ENCODE peak calls at places on chromosomes 2 and 18, in four cellular contexts. R is spleen; Q is CD8-positive, alpha-beta memory T cell; X is hepatic stellate cell. N is an unnamed sample.
A peak's percentile ranks its signal among the peaks of the same experiment; 100 is the strongest.

GRCh38 chr18:62651276-62652031 is 63.9 kb upstream of the PHLPP1 start:
- DNase-seq in X (no peak), Q (no peak), R (no peak), N (no peak)

GRCh38 chr18:36158261-36158867 is 28.7 kb downstream of the ELP2 start:
- DNase-seq in X (peak; percentile 71), R (no peak), Q (no peak), N (no peak)

GRCh38 chr2:96156926-96157648 is 11.8 kb upstream of the DUSP2 start:
- DNase-seq in Q (no peak), R (peak; percentile 80), X (no peak), N (no peak)

GRCh38 chr18:77098554-77099174 is 33.9 kb downstream of the MBP start:
- DNase-seq in R (no peak), Q (no peak), X (no peak), N (no peak)

GRCh38 chr18:63785031-63785430 is 9.8 kb downstream of the SERPINB7 start:
- DNase-seq in X (no peak), Q (no peak), R (no peak), N (no peak)

GRCh38 chr18:70288171-70288850 is 534 bp upstream of the SOCS6 start:
- DNase-seq in X (peak; percentile 70), R (no peak), Q (no peak), N (no peak)

GRCh38 chr2:135546432-135546831 is 15.1 kb downstream of the R3HDM1 start:
- DNase-seq in R (no peak), Q (no peak), X (no peak), N (peak; percentile 25)

GRCh38 chr18:39235118-39235719 is 1669.6 kb upstream of the CELF4 start:
- DNase-seq in X (no peak), Q (no peak), R (no peak), N (no peak)

GRCh38 chr2:200226652-200227426 is 79.7 kb upstream of the SPATS2L start:
- DNase-seq in R (no peak), Q (no peak), X (no peak), N (no peak)

GRCh38 chr2:149990965-149991364 is 403.4 kb upstream of the MMADHC start:
- DNase-seq in X (no peak), Q (no peak), R (no peak), N (no peak)

GRCh38 chr2:100650151-100650550 is 87.4 kb downstream of the PDCL3 start:
- DNase-seq in R (no peak), Q (peak; percentile 57), X (no peak), N (no peak)

GRCh38 chr2:238135601-238136150 is 2.8 kb upstream of the KLHL30 start:
- DNase-seq in X (no peak), R (peak; percentile 22), Q (no peak), N (no peak)

N was measured in Jurkat, Clone E6-1.